ENCODE peak calls at places on chromosomes 7 and 10, in nine cellular contexts. F, X, K, W, Y, L, A, R and T are unnamed samples. For H3K4me1, the result is how much of the 10 kb centered on the place peaks cover.

GRCh38 chr10:132997517-132998265 is 55.3 kb upstream of the CFAP46 start:
- DNase-seq in F (no peak), X (no peak), K (no peak), W (no peak), Y (no peak), L (no peak), A (no peak), R (no peak), T (no peak)

GRCh38 chr10:121027390-121027789 is 176.2 kb downstream of the WDR11 start:
- DNase-seq in F (no peak), X (no peak), K (no peak), W (no peak), Y (no peak), L (no peak), A (no peak), R (no peak), T (no peak)

GRCh38 chr10:113939212-113939860 is 84.9 kb downstream of the NHLRC2 start:
- DNase-seq in F (no peak), X (no peak), K (no peak), W (no peak), Y (no peak), L (no peak), A (no peak), R (no peak), T (no peak)

GRCh38 chr7:149495785-149496641 is 1.6 kb downstream of the ZNF746 start:
- DNase-seq in F (peak), X (peak), K (peak), W (no peak), Y (no peak), L (no peak), A (no peak), R (no peak), T (peak)

GRCh38 chr7:74061840-74062539 is 21.6 kb upstream of the LIMK1 start:
- DNase-seq in F (peak), X (peak), K (peak), W (no peak), Y (peak), L (no peak), A (peak), R (peak), T (peak)

GRCh38 chr7:55552320-55553086 is 19.8 kb downstream of the VOPP1 start:
- DNase-seq in F (no peak), X (peak), K (no peak), W (peak), Y (peak), L (no peak), A (no peak), R (no peak), T (no peak)

GRCh38 chr10:90947025-90947960 is 26.4 kb upstream of the ANKRD1 start:
- DNase-seq in F (no peak), X (no peak), K (no peak), W (no peak), Y (no peak), L (no peak), A (no peak), R (no peak), T (no peak)

GRCh38 chr10:100192350-100192749 is 6.5 kb upstream of the ERLIN1 start:
- DNase-seq in F (no peak), X (peak), K (no peak), W (no peak), Y (no peak), L (no peak), A (no peak), R (no peak), T (no peak)

DNA sequence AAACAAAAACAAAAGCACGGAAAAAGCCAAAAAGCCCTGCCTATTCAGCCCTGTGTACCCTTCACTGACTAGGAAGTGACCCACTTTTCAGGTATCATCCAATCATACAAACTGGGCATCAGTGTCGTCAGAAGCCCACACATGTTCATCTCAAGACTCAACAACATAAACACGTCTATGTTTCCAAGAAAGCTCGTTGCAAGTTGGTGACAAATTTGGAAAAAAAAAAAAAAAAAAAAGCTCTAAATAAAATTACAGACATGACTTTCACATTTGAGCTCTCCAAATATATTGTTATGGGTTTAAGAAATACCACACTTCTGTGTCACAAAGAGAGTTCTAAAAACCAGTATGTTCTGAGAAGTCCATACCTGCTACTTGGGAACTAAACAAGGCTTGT is 204.7 kb upstream of the KLF14 start:
- DNase-seq in F (no peak), X (no peak), K (no peak), W (no peak), Y (no peak), L (no peak), A (peak), R (peak), T (no peak)
- H3K4me3 ChIP-seq in F (no peak), X (no peak), K (no peak), W (no peak), Y (no peak), L (no peak), A (peak), R (no peak), T (peak)

GRCh38 chr10:110847351-110847750 is 24.4 kb upstream of the PDCD4 start:
- DNase-seq in F (no peak), X (no peak), K (no peak), W (no peak), Y (no peak), L (no peak), A (no peak), R (no peak), T (no peak)

GRCh38 chr10:110852255-110852896 is 19.4 kb upstream of the PDCD4 start:
- DNase-seq in F (no peak), X (no peak), K (no peak), W (peak), Y (peak), L (no peak), A (no peak), R (no peak), T (no peak)

GRCh38 chr10:110848106-110848505 is 23.6 kb upstream of the PDCD4 start:
- DNase-seq in F (no peak), X (no peak), K (no peak), W (no peak), Y (no peak), L (no peak), A (no peak), R (no peak), T (no peak)

GRCh38 chr10:110850990-110851389 is 20.7 kb upstream of the PDCD4 start:
- DNase-seq in F (no peak), X (no peak), K (no peak), W (peak), Y (no peak), L (no peak), A (no peak), R (no peak), T (no peak)

GRCh38 chr10:110850099-110850498 is 21.6 kb upstream of the PDCD4 start:
- DNase-seq in F (no peak), X (no peak), K (no peak), W (no peak), Y (no peak), L (no peak), A (no peak), R (no peak), T (no peak)
- H3K4me1 ChIP-seq in F (under half), X (under half), K (under half), W (under half), Y (under half), L (under half), A (under half), R (half or more), T (under half)

GRCh38 chr7:103343332-103343731 is 1.2 kb downstream of the DNAJC2 start:
- DNase-seq in F (no peak), X (no peak), K (no peak), W (no peak), Y (no peak), L (no peak), A (no peak), R (no peak), T (no peak)
- H3K27ac ChIP-seq in F (no peak), X (no peak), K (peak), W (no peak), Y (peak), L (no peak), A (peak), R (no peak), T (no peak)

GRCh38 chr10:30383366-30383765 is 34.3 kb upstream of the MTPAP start:
- DNase-seq in F (no peak), X (no peak), K (no peak), W (no peak), Y (no peak), L (no peak), A (no peak), R (no peak), T (no peak)
- H3K4me3 ChIP-seq in F (no peak), X (no peak), K (no peak), W (no peak), Y (no peak), L (no peak), A (no peak), R (no peak), T (no peak)